ENCODE peak calls at places on chromosomes 7 and 10, in four cellular contexts. F, Y, E and U are unnamed samples.

GRCh38 chr10:63281967-63282366 is 148.8 kb downstream of the NRBF2 start:
- DNase-seq in F (peak), Y (no peak), E (no peak), U (peak)

GRCh38 chr7:151821806-151822540 is 54.9 kb downstream of the PRKAG2 start:
- DNase-seq in F (no peak), Y (no peak), E (no peak), U (no peak)

GRCh38 chr10:101691081-101691480 is 3.9 kb downstream of the FBXW4 start:
- DNase-seq in F (no peak), Y (no peak), E (no peak), U (no peak)

GRCh38 chr10:30176182-30176581 is 116.8 kb upstream of the JCAD start:
- DNase-seq in F (peak), Y (peak), E (no peak), U (peak)

GRCh38 chr10:132931258-132931657 is 11.1 kb downstream of the CFAP46 start:
- DNase-seq in F (peak), Y (no peak), E (no peak), U (no peak)

GRCh38 chr7:133047321-133047720 is 34.6 kb downstream of the CHCHD3 start:
- DNase-seq in F (no peak), Y (no peak), E (no peak), U (no peak)

GRCh38 chr10:91296471-91296870 is 76.0 kb downstream of the PCGF5 start:
- DNase-seq in F (peak), Y (no peak), E (no peak), U (peak)

GRCh38 chr7:41097501-41097900 is 605.4 kb downstream of the INHBA start:
- DNase-seq in F (no peak), Y (peak), E (no peak), U (peak)

GRCh38 chr7:134453526-134453925 is 5.4 kb downstream of the AKR1B1 start:
- DNase-seq in F (no peak), Y (no peak), E (no peak), U (peak)

GRCh38 chr10:70879244-70879643 is 9.1 kb downstream of the PCBD1 start:
- DNase-seq in F (no peak), Y (peak), E (no peak), U (no peak)

GRCh38 chr7:71615017-71615416 is 483.1 kb downstream of the GALNT17 start:
- DNase-seq in F (no peak), Y (no peak), E (no peak), U (no peak)

GRCh38 chr7:142645777-142646176 is 103.5 kb upstream of the PRSS1 start:
- DNase-seq in F (no peak), Y (no peak), E (no peak), U (no peak)

GRCh38 chr7:22427122-22427503 is 70.2 kb upstream of the RAPGEF5 start:
- DNase-seq in F (no peak), Y (no peak), E (no peak), U (no peak)

GRCh38 chr10:76036410-76036940 is 605.1 kb downstream of the LRMDA start:
- DNase-seq in F (peak), Y (peak), E (peak), U (peak)

GRCh38 chr7:90596745-90597526 is 815 bp downstream of the CDK14 start:
- DNase-seq in F (peak), Y (peak), E (no peak), U (peak)

GRCh38 chr7:12623885-12624498 is 53.5 kb downstream of the SCIN start:
- DNase-seq in F (peak), Y (peak), E (no peak), U (peak)

GRCh38 chr10:132359305-132360040 is 27.5 kb downstream of the LRRC27 start:
- DNase-seq in F (no peak), Y (no peak), E (no peak), U (no peak)

GRCh38 chr10:88508054-88508453 is 75.1 kb downstream of the RNLS start:
- DNase-seq in F (no peak), Y (no peak), E (no peak), U (no peak)

GRCh38 chr10:63494951-63495350 is 26.2 kb upstream of the REEP3 start:
- DNase-seq in F (no peak), Y (no peak), E (no peak), U (no peak)

GRCh38 chr10:100810835-100811116 is 65.4 kb downstream of the PAX2 start:
- DNase-seq in F (no peak), Y (no peak), E (no peak), U (no peak)

GRCh38 chr10:72084094-72084459 is 4.3 kb downstream of the SPOCK2 start:
- DNase-seq in F (no peak), Y (no peak), E (no peak), U (no peak)

GRCh38 chr10:46541017-46541661 is 15.3 kb downstream of the GPRIN2 start:
- DNase-seq in F (peak), Y (no peak), E (no peak), U (no peak)

GRCh38 chr10:108598831-108599230 is 1324.5 kb downstream of the XPNPEP1 start:
- DNase-seq in F (no peak), Y (no peak), E (no peak), U (no peak)

GRCh38 chr10:8054243-8054497 is 318 bp upstream of the GATA3 start:
- DNase-seq in F (peak), Y (peak), E (no peak), U (no peak)

GRCh38 chr10:361203-362135 is 226.2 kb downstream of the ZMYND11 start:
- DNase-seq in F (peak), Y (no peak), E (no peak), U (no peak)

GRCh38 chr7:391961-392524 is 102.1 kb downstream of the FOXL3 start:
- DNase-seq in F (no peak), Y (no peak), E (no peak), U (no peak)

GRCh38 chr7:73799282-73800141 is 29.4 kb upstream of the CLDN3 start:
- DNase-seq in F (no peak), Y (no peak), E (no peak), U (no peak)

GRCh38 chr10:110916554-110917346 is 2.2 kb downstream of the BBIP1 start:
- DNase-seq in F (peak), Y (peak), E (no peak), U (peak)

GRCh38 chr10:23013581-23014335 is 81.6 kb upstream of the MSRB2 start:
- DNase-seq in F (no peak), Y (no peak), E (no peak), U (no peak)

GRCh38 chr10:133336131-133337078 is at the start of gene CALY:
- DNase-seq in F (no peak), Y (no peak), E (no peak), U (no peak)

GRCh38 chr10:131450220-131450765 is 138.8 kb upstream of the TCERG1L start:
- DNase-seq in F (no peak), Y (no peak), E (no peak), U (no peak)

GRCh38 chr10:51950371-51950995 is 251.1 kb upstream of the CSTF2T start:
- DNase-seq in F (no peak), Y (no peak), E (no peak), U (no peak)

GRCh38 chr10:103690281-103690680 is 165.1 kb downstream of the SH3PXD2A start:
- DNase-seq in F (no peak), Y (no peak), E (no peak), U (no peak)

GRCh38 chr7:54904986-54905385 is 113.8 kb upstream of the EGFR start:
- DNase-seq in F (no peak), Y (no peak), E (no peak), U (peak)

GRCh38 chr10:95500649-95501048 is 60.5 kb downstream of the SORBS1 start:
- DNase-seq in F (no peak), Y (no peak), E (no peak), U (no peak)

GRCh38 chr10:63504145-63504881 is 16.9 kb upstream of the REEP3 start:
- DNase-seq in F (no peak), Y (no peak), E (no peak), U (no peak)

GRCh38 chr7:115099906-115100305 is 178.0 kb downstream of the MDFIC start:
- DNase-seq in F (peak), Y (peak), E (no peak), U (peak)

GRCh38 chr7:114413741-114414140 is 874 bp upstream of the FOXP2 start:
- DNase-seq in F (no peak), Y (peak), E (no peak), U (peak)

GRCh38 chr10:11036424-11037011 is 18.8 kb downstream of the CELF2 start:
- DNase-seq in F (peak), Y (peak), E (peak), U (peak)

GRCh38 chr10:72691470-72692056 is 380 bp upstream of the MCU start:
- DNase-seq in F (no peak), Y (no peak), E (no peak), U (no peak)

GRCh38 chr10:53843691-53844362 is 957.2 kb downstream of the PCDH15 start:
- DNase-seq in F (peak), Y (peak), E (peak), U (no peak)

GRCh38 chr10:53840668-53841067 is 960.4 kb downstream of the PCDH15 start:
- DNase-seq in F (no peak), Y (no peak), E (no peak), U (no peak)

GRCh38 chr10:53836638-53837037 is 964.4 kb downstream of the PCDH15 start:
- DNase-seq in F (peak), Y (no peak), E (no peak), U (no peak)

GRCh38 chr10:53841746-53842145 is 959.3 kb downstream of the PCDH15 start:
- DNase-seq in F (no peak), Y (no peak), E (no peak), U (no peak)

GRCh38 chr10:53839437-53840039 is 961.5 kb downstream of the PCDH15 start:
- DNase-seq in F (peak), Y (peak), E (no peak), U (peak)
- TF ChIP-seq CTCF in F (peak), Y (peak), E (no peak), U (peak)

DNA sequence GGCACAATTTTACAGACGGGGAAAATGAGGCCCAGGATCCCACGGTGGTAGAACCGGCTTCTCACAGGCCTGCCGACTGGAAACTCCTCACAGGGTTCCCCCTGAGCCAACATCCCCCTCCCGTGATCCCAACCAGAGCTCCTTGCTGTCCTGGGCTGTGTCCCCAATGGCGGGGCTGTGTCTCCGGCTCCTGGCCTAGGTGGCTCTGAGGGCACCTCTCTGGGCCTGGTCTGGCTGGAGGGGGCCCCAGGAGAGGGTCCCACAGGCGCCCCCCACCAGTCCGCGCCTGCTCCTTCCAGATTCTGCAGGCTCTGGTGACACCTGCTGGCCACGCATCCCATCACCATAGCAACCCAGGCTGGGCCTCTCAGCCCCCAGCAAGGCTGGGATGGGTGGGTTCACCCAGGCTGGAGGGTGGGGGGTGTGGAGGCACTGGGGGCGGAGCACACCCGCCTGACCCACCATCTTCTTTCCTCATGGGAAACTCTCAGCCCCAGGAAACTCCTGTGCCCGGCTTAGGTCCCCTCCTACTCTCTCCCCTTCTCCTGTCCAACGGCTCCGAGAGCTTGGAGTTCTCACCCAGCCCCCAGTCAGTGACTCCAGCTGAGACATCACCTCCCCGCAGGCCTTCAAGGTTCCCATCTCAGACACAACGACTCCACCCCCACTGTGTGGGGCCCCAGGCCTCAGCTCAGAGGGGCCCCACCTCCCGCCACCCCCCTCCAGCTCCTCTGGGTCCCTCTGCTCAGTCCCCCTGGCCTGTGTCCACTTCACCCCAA is 27.1 kb upstream of the TNRC18 start:
- DNase-seq in F (peak), Y (peak), E (peak), U (peak)
- TF ChIP-seq CTCF in F (peak), Y (peak), E (peak), U (peak)

GRCh38 chr10:118668228-118668952 is 72.9 kb upstream of the PRLHR start:
- DNase-seq in F (no peak), Y (no peak), E (no peak), U (no peak)
- TF ChIP-seq CTCF in F (no peak), Y (peak), E (no peak), U (peak)

GRCh38 chr10:50471583-50471975 is 152.2 kb downstream of the SGMS1 start:
- DNase-seq in F (no peak), Y (no peak), E (no peak), U (no peak)

GRCh38 chr10:50470798-50471582 is 152.8 kb downstream of the SGMS1 start:
- DNase-seq in F (no peak), Y (peak), E (no peak), U (peak)

GRCh38 chr10:50470345-50470744 is 153.4 kb downstream of the SGMS1 start:
- DNase-seq in F (no peak), Y (no peak), E (no peak), U (no peak)

GRCh38 chr10:50472914-50473313 is 150.8 kb downstream of the SGMS1 start:
- DNase-seq in F (no peak), Y (no peak), E (no peak), U (no peak)

GRCh38 chr10:50473756-50474155 is 150.0 kb downstream of the SGMS1 start:
- DNase-seq in F (no peak), Y (no peak), E (no peak), U (no peak)
- TF ChIP-seq CTCF in F (no peak), Y (no peak), E (no peak), U (no peak)

GRCh38 chr10:3166496-3167290 is 5.9 kb downstream of the PITRM1 start:
- DNase-seq in F (no peak), Y (no peak), E (no peak), U (no peak)

GRCh38 chr10:3165196-3165595 is 7.4 kb downstream of the PITRM1 start:
- DNase-seq in F (no peak), Y (no peak), E (no peak), U (no peak)

GRCh38 chr10:3163879-3164278 is 8.7 kb downstream of the PITRM1 start:
- DNase-seq in F (no peak), Y (no peak), E (no peak), U (no peak)

GRCh38 chr10:3159160-3159559 is 13.4 kb downstream of the PITRM1 start:
- DNase-seq in F (no peak), Y (no peak), E (no peak), U (no peak)

GRCh38 chr10:3162533-3162932 is 10.0 kb downstream of the PITRM1 start:
- DNase-seq in F (no peak), Y (no peak), E (no peak), U (no peak)
- TF ChIP-seq CTCF in F (peak), Y (peak), E (no peak), U (peak)

GRCh38 chr10:13346912-13347234 is 1.2 kb downstream of the SEPHS1 start:
- DNase-seq in F (peak), Y (no peak), E (no peak), U (peak)

GRCh38 chr10:13346280-13346819 is 1.7 kb downstream of the SEPHS1 start:
- DNase-seq in F (peak), Y (peak), E (peak), U (peak)

GRCh38 chr10:13347235-13348156 is 597 bp downstream of the SEPHS1 start:
- DNase-seq in F (peak), Y (peak), E (peak), U (peak)

GRCh38 chr10:13349776-13350274 is 1.7 kb upstream of the SEPHS1 start:
- DNase-seq in F (peak), Y (peak), E (peak), U (peak)

GRCh38 chr10:13348216-13349017 is at the start of gene SEPHS1:
- DNase-seq in F (peak), Y (peak), E (peak), U (peak)
- TF ChIP-seq CTCF in F (no peak), Y (no peak), E (no peak), U (peak)